ENCODE peak calls at places on chromosomes 4 and X, in nine cellular contexts. Z is activated CD8-positive, alpha-beta T cell treated with anti-CD3 and anti-CD28 coated beads for 36 hours; S is A549; L is fibroblast of pulmonary artery; X is GM23338; U is WERI-Rb-1; A is AG10803; Q is endothelial cell; N is transverse colon. R is an unnamed sample.

GRCh38 chr4:17273047-17273446 is 238.8 kb downstream of the QDPR start:
- DNase-seq in Z (no peak), S (no peak), L (no peak), X (no peak), U (no peak), A (peak; percentile 36), Q (no peak), N (no peak), R (no peak)

GRCh38 chr4:112330921-112331320 is 33.8 kb downstream of the ALPK1 start:
- DNase-seq in Z (no peak), S (no peak), L (no peak), X (no peak), U (no peak), A (no peak), Q (no peak), N (no peak), R (no peak)

GRCh38 chr4:78954048-78954666 is 14.9 kb upstream of the PAQR3 start:
- DNase-seq in Z (peak; percentile 13), S (peak; percentile 12), L (peak; percentile 18), X (peak; percentile 82), U (peak; percentile 43), A (no peak), Q (peak; percentile 45), N (no peak), R (peak; percentile 43)

GRCh38 chr4:110628321-110629213 is 5.7 kb upstream of the PITX2 start:
- DNase-seq in Z (no peak), S (no peak), L (no peak), X (peak; percentile 54), U (no peak), A (no peak), Q (no peak), N (no peak), R (no peak)

GRCh38 chr4:153114771-153115321 is 89.4 kb upstream of the TRIM2 start:
- DNase-seq in Z (peak; percentile 79), S (peak; percentile 48), L (peak; percentile 53), X (no peak), U (no peak), A (peak; percentile 38), Q (no peak), N (no peak), R (no peak)

GRCh38 chr4:5839751-5840674 is 52.9 kb downstream of the CRMP1 start:
- DNase-seq in Z (no peak), S (no peak), L (peak; percentile 77), X (no peak), U (no peak), A (peak; percentile 53), Q (no peak), N (peak; percentile 29), R (no peak)

GRCh38 chr4:155342142-155342541 is 34.6 kb downstream of the MAP9 start:
- DNase-seq in Z (no peak), S (peak; percentile 52), L (peak; percentile 30), X (no peak), U (no peak), A (peak; percentile 15), Q (no peak), N (no peak), R (no peak)

GRCh38 chrX:153794897-153795816 is 689 bp downstream of the SSR4 start:
- DNase-seq in Z (peak; percentile 27), S (peak; percentile 17), L (peak; percentile 7), X (no peak), U (no peak), A (no peak), Q (no peak), N (peak; percentile 19), R (no peak)

GRCh38 chr4:154686838-154687237 is 57.0 kb upstream of the LRAT start:
- DNase-seq in Z (no peak), S (no peak), L (peak; percentile 4), X (no peak), U (no peak), A (no peak), Q (no peak), N (no peak), R (no peak)

GRCh38 chrX:153971124-153971631 is 440 bp downstream of the HCFC1 start:
- DNase-seq in Z (peak; percentile 87), S (peak; percentile 90), L (peak; percentile 86), X (peak; percentile 72), U (peak; percentile 93), A (peak; percentile 85), Q (peak; percentile 72), N (peak; percentile 95), R (peak; percentile 89)

GRCh38 chr4:176964116-176964691 is 171.5 kb upstream of the VEGFC start:
- DNase-seq in Z (no peak), S (peak; percentile 26), L (no peak), X (peak; percentile 69), U (no peak), A (no peak), Q (no peak), N (no peak), R (peak; percentile 27)

GRCh38 chr4:21992330-21992729 is 43.8 kb upstream of the KCNIP4 start:
- DNase-seq in Z (no peak), S (no peak), L (peak; percentile 68), X (no peak), U (no peak), A (peak; percentile 40), Q (no peak), N (no peak), R (no peak)

GRCh38 chrX:68832101-68832416 is 3.2 kb downstream of the EFNB1 start:
- DNase-seq in Z (peak; percentile 55), S (no peak), L (peak; percentile 79), X (peak; percentile 24), U (no peak), A (peak; percentile 74), Q (no peak), N (peak; percentile 60), R (no peak)

GRCh38 chr4:73098713-73099112 is 29.2 kb upstream of the COX18 start:
- DNase-seq in Z (no peak), S (no peak), L (no peak), X (no peak), U (no peak), A (no peak), Q (no peak), N (no peak), R (no peak)

GRCh38 chr4:132587626-132588025 is 561.5 kb upstream of the PCDH10 start:
- DNase-seq in Z (no peak), S (no peak), L (peak; percentile 35), X (no peak), U (no peak), A (no peak), Q (no peak), N (no peak), R (no peak)

DNA sequence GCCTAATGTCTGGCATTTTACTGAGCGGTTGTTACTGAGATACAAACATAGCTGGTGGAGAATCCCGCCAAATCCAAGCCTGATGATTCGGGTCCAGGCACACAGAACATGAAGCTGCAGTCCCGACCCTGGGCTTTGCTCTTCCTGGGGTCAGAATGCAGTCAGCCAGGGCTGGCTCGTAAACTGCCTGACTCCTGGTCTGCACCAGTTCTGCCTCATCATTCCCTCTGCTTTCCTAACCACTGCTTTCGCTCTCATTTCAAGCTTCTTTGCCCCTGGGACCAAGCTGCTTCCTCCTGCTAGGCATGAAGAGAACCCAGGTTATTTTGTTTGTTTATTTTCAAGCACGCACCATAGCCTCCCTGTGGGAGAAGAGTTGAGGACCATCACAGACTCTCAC is 39.3 kb downstream of the GATB start:
- DNase-seq in Z (no peak), S (no peak), L (no peak), X (peak; percentile 7), U (no peak), A (peak; percentile 9), Q (no peak), N (no peak), R (no peak)
- TF ChIP-seq CTCF in Z (no peak), S (no peak), L (no peak), X (no peak), U (no peak), A (no peak), Q (no peak), N (no peak), R (no peak)

DNA sequence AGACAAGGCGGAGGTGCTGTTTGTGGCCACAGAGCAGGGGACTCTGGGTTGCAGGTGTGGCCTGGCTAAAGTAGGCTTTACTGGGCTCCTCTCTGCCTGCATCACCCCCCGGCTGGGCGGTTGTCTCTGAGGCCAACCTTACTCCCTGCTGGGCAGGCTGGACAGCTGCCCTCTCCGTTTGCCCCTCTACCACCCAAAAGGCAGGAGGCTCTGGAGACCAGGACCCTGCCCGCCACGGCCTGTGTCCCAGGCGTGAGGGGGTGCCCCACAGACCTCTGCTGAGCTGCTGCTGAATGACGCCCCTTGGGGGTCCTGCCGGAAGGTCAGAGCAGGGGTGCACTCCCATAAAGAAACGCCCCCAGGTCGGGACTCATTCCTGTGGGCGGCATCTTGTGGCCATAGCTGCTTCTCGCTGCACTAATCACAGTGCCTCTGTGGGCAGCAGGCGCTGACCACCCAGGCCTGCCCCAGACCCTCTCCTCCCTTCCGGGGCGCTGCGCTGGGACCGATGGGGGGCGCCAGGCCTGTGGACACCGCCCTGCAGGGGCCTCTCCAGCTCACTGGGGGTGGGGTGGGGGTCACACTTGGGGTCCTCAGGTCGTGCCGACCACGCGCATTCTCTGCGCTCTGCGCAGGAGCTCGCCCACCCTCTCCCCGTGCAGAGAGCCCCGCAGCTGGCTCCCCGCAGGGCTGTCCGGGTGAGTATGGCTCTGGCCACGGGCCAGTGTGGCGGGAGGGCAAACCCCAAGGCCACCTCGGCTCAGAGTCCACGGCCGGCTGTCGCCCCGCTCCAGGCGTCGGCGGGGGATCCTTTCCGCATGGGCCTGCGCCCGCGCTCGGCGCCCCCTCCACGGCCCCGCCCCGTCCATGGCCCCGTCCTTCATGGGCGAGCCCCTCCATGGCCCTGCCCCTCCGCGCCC is 920 bp downstream of the HTT-AS start:
- DNase-seq in Z (peak; percentile 6), S (no peak), L (no peak), X (peak; percentile 45), U (peak; percentile 33), A (no peak), Q (peak; percentile 27), N (no peak), R (no peak)
- TF ChIP-seq CTCF in Z (no peak), S (no peak), L (no peak), X (no peak), U (peak; percentile 6), A (no peak), Q (no peak), N (no peak), R (peak; percentile 2)

DNA sequence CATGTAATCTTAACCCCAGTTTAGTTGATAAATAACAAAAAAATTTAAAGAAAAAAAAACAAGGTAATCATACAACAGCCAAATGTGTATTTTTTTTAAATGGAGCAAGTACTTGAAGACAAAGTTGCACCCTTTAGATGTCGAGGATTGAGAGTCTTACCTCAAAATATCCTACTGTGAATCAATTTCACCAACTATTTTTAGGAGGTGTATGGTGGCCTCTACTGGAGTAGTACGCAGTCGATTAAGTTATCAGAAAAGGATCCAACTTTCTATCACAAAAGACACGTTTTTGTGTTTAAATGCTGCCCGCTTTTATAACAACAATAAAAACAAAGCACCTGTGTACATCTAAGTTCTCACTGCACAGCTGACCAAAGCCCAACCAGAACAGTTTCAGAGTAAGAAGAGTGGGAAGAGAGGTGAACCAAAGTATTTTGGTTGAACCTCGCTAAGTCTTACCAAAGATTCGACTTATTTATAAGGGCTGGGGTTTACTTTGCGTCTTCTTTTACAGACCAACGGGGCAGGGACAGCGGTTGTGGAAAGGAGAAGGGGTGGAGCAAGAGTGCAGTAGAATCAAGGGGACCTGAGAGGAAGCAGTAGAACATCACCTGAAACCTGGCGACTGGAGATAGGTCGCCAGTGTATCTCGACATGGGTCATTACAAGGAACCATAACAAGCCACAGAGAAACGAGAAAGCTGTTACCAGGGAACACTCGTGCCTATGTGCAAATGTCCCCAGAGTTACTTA is 1.2 kb downstream of the RPS6KA6 start:
- DNase-seq in Z (no peak), S (peak; percentile 5), L (no peak), X (peak; percentile 44), U (no peak), A (no peak), Q (peak; percentile 2), N (peak; percentile 14), R (peak; percentile 6)
- TF ChIP-seq CTCF in Z (no peak), S (no peak), L (no peak), X (no peak), U (no peak), A (peak; percentile 18), Q (no peak), N (no peak), R (no peak)

GRCh38 chr4:169619958-169620845 is at the start of gene CLCN3:
- DNase-seq in Z (peak; percentile 94), S (peak; percentile 96), L (peak; percentile 98), X (peak; percentile 98), U (peak; percentile 100), A (peak; percentile 94), Q (peak; percentile 97), N (peak; percentile 98), R (peak; percentile 98)
- TF ChIP-seq CTCF in Z (no peak), S (no peak), L (no peak), X (no peak), U (peak; percentile 30), A (peak; percentile 16), Q (no peak), N (no peak), R (no peak)

R was measured in BE2C.